ENCODE peak calls at places on chromosomes 1 and 21, in nine cellular contexts. One of them, this sample, is unnamed.

GRCh38 chr1:27971674-27972073 is 11.9 kb downstream of the XKR8 start:
- DNase-seq in body of pancreas: no peak
- DNase-seq in omental fat pad: no peak
- DNase-seq in PC-9: no peak
- DNase-seq in Caco-2: no peak
- DNase-seq in endothelial cell: no peak
- DNase-seq in fibroblast of lung: peak
- DNase-seq in fibroblast of mammary gland: peak
- DNase-seq in psoas muscle: no peak
- DNase-seq in this sample: no peak

GRCh38 chr1:226872455-226872854 is 2.0 kb downstream of the PSEN2 start:
- DNase-seq in fibroblast of lung: no peak
- DNase-seq in psoas muscle: no peak
- DNase-seq in fibroblast of mammary gland: no peak
- DNase-seq in body of pancreas: peak
- DNase-seq in omental fat pad: no peak
- DNase-seq in endothelial cell: no peak
- DNase-seq in PC-9: no peak
- DNase-seq in Caco-2: no peak
- DNase-seq in this sample: no peak

GRCh38 chr1:212478467-212479025 is 45.8 kb downstream of the NENF start:
- DNase-seq in omental fat pad: no peak
- DNase-seq in PC-9: no peak
- DNase-seq in endothelial cell: no peak
- DNase-seq in fibroblast of lung: no peak
- DNase-seq in Caco-2: no peak
- DNase-seq in psoas muscle: no peak
- DNase-seq in fibroblast of mammary gland: no peak
- DNase-seq in body of pancreas: no peak
- DNase-seq in this sample: no peak

GRCh38 chr1:226637147-226637935 is 88.8 kb downstream of the STUM start:
- DNase-seq in endothelial cell: no peak
- DNase-seq in body of pancreas: no peak
- DNase-seq in omental fat pad: no peak
- DNase-seq in PC-9: no peak
- DNase-seq in fibroblast of mammary gland: peak
- DNase-seq in Caco-2: no peak
- DNase-seq in psoas muscle: peak
- DNase-seq in fibroblast of lung: no peak
- DNase-seq in this sample: no peak

GRCh38 chr1:39266269-39266668 is 61.8 kb downstream of the MACF1 start:
- DNase-seq in endothelial cell: no peak
- DNase-seq in PC-9: no peak
- DNase-seq in psoas muscle: no peak
- DNase-seq in body of pancreas: no peak
- DNase-seq in omental fat pad: no peak
- DNase-seq in Caco-2: no peak
- DNase-seq in fibroblast of mammary gland: peak
- DNase-seq in fibroblast of lung: peak
- DNase-seq in this sample: no peak

GRCh38 chr1:43947061-43947889 is 525 bp downstream of the IPO13 start:
- DNase-seq in fibroblast of lung: no peak
- DNase-seq in omental fat pad: no peak
- DNase-seq in endothelial cell: no peak
- DNase-seq in fibroblast of mammary gland: no peak
- DNase-seq in Caco-2: no peak
- DNase-seq in body of pancreas: peak
- DNase-seq in PC-9: no peak
- DNase-seq in psoas muscle: peak
- DNase-seq in this sample: no peak

GRCh38 chr1:82392513-82392912 is 591.8 kb downstream of the ADGRL2 start:
- DNase-seq in endothelial cell: no peak
- DNase-seq in PC-9: no peak
- DNase-seq in psoas muscle: no peak
- DNase-seq in Caco-2: no peak
- DNase-seq in omental fat pad: no peak
- DNase-seq in fibroblast of mammary gland: peak
- DNase-seq in body of pancreas: no peak
- DNase-seq in fibroblast of lung: peak
- DNase-seq in this sample: no peak

GRCh38 chr21:38140192-38140905 is 116.4 kb upstream of the KCNJ15 start:
- DNase-seq in fibroblast of mammary gland: peak
- DNase-seq in endothelial cell: no peak
- DNase-seq in omental fat pad: peak
- DNase-seq in PC-9: no peak
- DNase-seq in body of pancreas: peak
- DNase-seq in Caco-2: no peak
- DNase-seq in psoas muscle: peak
- DNase-seq in fibroblast of lung: peak
- DNase-seq in this sample: no peak

GRCh38 chr1:975896-976683 is 5.8 kb downstream of the PERM1 start:
- DNase-seq in endothelial cell: peak
- DNase-seq in fibroblast of lung: peak
- DNase-seq in body of pancreas: peak
- DNase-seq in PC-9: peak
- DNase-seq in psoas muscle: peak
- DNase-seq in Caco-2: peak
- DNase-seq in fibroblast of mammary gland: peak
- DNase-seq in omental fat pad: no peak
- DNase-seq in this sample: no peak

GRCh38 chr1:8409107-8409506 is 91.2 kb downstream of the SLC45A1 start:
- DNase-seq in endothelial cell: no peak
- DNase-seq in PC-9: no peak
- DNase-seq in fibroblast of lung: peak
- DNase-seq in Caco-2: no peak
- DNase-seq in omental fat pad: no peak
- DNase-seq in psoas muscle: no peak
- DNase-seq in fibroblast of mammary gland: peak
- DNase-seq in body of pancreas: no peak
- DNase-seq in this sample: no peak

GRCh38 chr1:28359592-28360239 is 9.8 kb upstream of the PHACTR4 start:
- DNase-seq in Caco-2: peak
- DNase-seq in body of pancreas: peak
- DNase-seq in omental fat pad: peak
- DNase-seq in endothelial cell: peak
- DNase-seq in PC-9: peak
- DNase-seq in fibroblast of mammary gland: peak
- DNase-seq in psoas muscle: peak
- DNase-seq in fibroblast of lung: peak
- DNase-seq in this sample: no peak

GRCh38 chr1:110152133-110152785 is 2.0 kb downstream of the SLC6A17 start:
- DNase-seq in psoas muscle: no peak
- DNase-seq in body of pancreas: no peak
- DNase-seq in Caco-2: no peak
- DNase-seq in PC-9: no peak
- DNase-seq in fibroblast of mammary gland: peak
- DNase-seq in fibroblast of lung: peak
- DNase-seq in omental fat pad: no peak
- DNase-seq in endothelial cell: no peak
- DNase-seq in this sample: no peak

GRCh38 chr1:162383516-162383915 is 2.0 kb downstream of the C1orf226 start:
- DNase-seq in omental fat pad: no peak
- DNase-seq in psoas muscle: no peak
- DNase-seq in PC-9: no peak
- DNase-seq in fibroblast of lung: no peak
- DNase-seq in Caco-2: no peak
- DNase-seq in endothelial cell: no peak
- DNase-seq in body of pancreas: no peak
- DNase-seq in fibroblast of mammary gland: no peak
- DNase-seq in this sample: peak

GRCh38 chr1:36365310-36365895 is 20.3 kb downstream of the STK40 start:
- DNase-seq in psoas muscle: peak
- DNase-seq in fibroblast of mammary gland: peak
- DNase-seq in Caco-2: no peak
- DNase-seq in PC-9: no peak
- DNase-seq in body of pancreas: no peak
- DNase-seq in fibroblast of lung: peak
- DNase-seq in omental fat pad: no peak
- DNase-seq in endothelial cell: no peak
- DNase-seq in this sample: no peak

GRCh38 chr1:150385537-150386445 is 21.8 kb downstream of the RPRD2 start:
- DNase-seq in Caco-2: no peak
- DNase-seq in fibroblast of mammary gland: no peak
- DNase-seq in endothelial cell: no peak
- DNase-seq in omental fat pad: no peak
- DNase-seq in fibroblast of lung: no peak
- DNase-seq in body of pancreas: no peak
- DNase-seq in PC-9: no peak
- DNase-seq in psoas muscle: no peak
- DNase-seq in this sample: no peak

GRCh38 chr1:48776400-48777218 is at the start of gene BEND5:
- DNase-seq in PC-9: no peak
- DNase-seq in fibroblast of mammary gland: no peak
- DNase-seq in omental fat pad: no peak
- DNase-seq in fibroblast of lung: peak
- DNase-seq in psoas muscle: peak
- DNase-seq in body of pancreas: peak
- DNase-seq in endothelial cell: peak
- DNase-seq in Caco-2: no peak
- DNase-seq in this sample: peak

GRCh38 chr21:25188639-25189038 is 418.6 kb downstream of the MRPL39 start:
- DNase-seq in fibroblast of lung: no peak
- DNase-seq in endothelial cell: no peak
- DNase-seq in body of pancreas: no peak
- DNase-seq in Caco-2: no peak
- DNase-seq in PC-9: no peak
- DNase-seq in fibroblast of mammary gland: no peak
- DNase-seq in omental fat pad: no peak
- DNase-seq in psoas muscle: no peak
- DNase-seq in this sample: no peak

GRCh38 chr21:43797925-43798715 is 8.7 kb downstream of the RRP1 start:
- DNase-seq in PC-9: no peak
- DNase-seq in endothelial cell: no peak
- DNase-seq in Caco-2: no peak
- DNase-seq in psoas muscle: no peak
- DNase-seq in fibroblast of mammary gland: peak
- DNase-seq in fibroblast of lung: no peak
- DNase-seq in omental fat pad: no peak
- DNase-seq in body of pancreas: no peak
- DNase-seq in this sample: no peak

GRCh38 chr1:151459331-151460046 is at the start of gene POGZ:
- DNase-seq in psoas muscle: peak
- DNase-seq in endothelial cell: peak
- DNase-seq in omental fat pad: peak
- DNase-seq in Caco-2: peak
- DNase-seq in PC-9: peak
- DNase-seq in body of pancreas: peak
- DNase-seq in fibroblast of mammary gland: peak
- DNase-seq in fibroblast of lung: peak
- DNase-seq in this sample: peak

GRCh38 chr1:151455231-151455630 is 4.1 kb downstream of the POGZ start:
- DNase-seq in fibroblast of mammary gland: no peak
- DNase-seq in psoas muscle: no peak
- DNase-seq in body of pancreas: no peak
- DNase-seq in endothelial cell: no peak
- DNase-seq in omental fat pad: no peak
- DNase-seq in fibroblast of lung: no peak
- DNase-seq in PC-9: no peak
- DNase-seq in Caco-2: no peak
- DNase-seq in this sample: no peak

GRCh38 chr1:151458936-151459330 is 361 bp downstream of the POGZ start:
- DNase-seq in fibroblast of mammary gland: peak
- DNase-seq in psoas muscle: peak
- DNase-seq in PC-9: peak
- DNase-seq in omental fat pad: no peak
- DNase-seq in fibroblast of lung: peak
- DNase-seq in body of pancreas: peak
- DNase-seq in endothelial cell: peak
- DNase-seq in Caco-2: peak
- DNase-seq in this sample: peak

GRCh38 chr1:151455966-151456365 is 3.3 kb downstream of the POGZ start:
- DNase-seq in fibroblast of mammary gland: no peak
- DNase-seq in endothelial cell: no peak
- DNase-seq in omental fat pad: no peak
- DNase-seq in fibroblast of lung: peak
- DNase-seq in body of pancreas: no peak
- DNase-seq in Caco-2: no peak
- DNase-seq in psoas muscle: no peak
- DNase-seq in PC-9: no peak
- DNase-seq in this sample: no peak

GRCh38 chr1:151457911-151458882 is 1.1 kb downstream of the POGZ start:
- DNase-seq in psoas muscle: peak
- DNase-seq in omental fat pad: no peak
- DNase-seq in fibroblast of mammary gland: peak
- DNase-seq in body of pancreas: peak
- DNase-seq in endothelial cell: peak
- DNase-seq in PC-9: peak
- DNase-seq in fibroblast of lung: peak
- DNase-seq in Caco-2: peak
- DNase-seq in this sample: peak
- TF ChIP-seq CTCF in psoas muscle: no peak
- TF ChIP-seq CTCF in omental fat pad: no peak
- TF ChIP-seq CTCF in fibroblast of mammary gland: no peak
- TF ChIP-seq CTCF in body of pancreas: no peak
- TF ChIP-seq CTCF in endothelial cell: no peak
- TF ChIP-seq CTCF in PC-9: no peak
- TF ChIP-seq CTCF in fibroblast of lung: no peak
- TF ChIP-seq CTCF in Caco-2: no peak
- TF ChIP-seq CTCF in this sample: no peak

GRCh38 chr1:25758466-25759070 is 41.4 kb upstream of the SELENON start:
- DNase-seq in Caco-2: no peak
- DNase-seq in endothelial cell: no peak
- DNase-seq in fibroblast of mammary gland: no peak
- DNase-seq in body of pancreas: peak
- DNase-seq in PC-9: no peak
- DNase-seq in fibroblast of lung: no peak
- DNase-seq in psoas muscle: no peak
- DNase-seq in omental fat pad: no peak
- DNase-seq in this sample: no peak
- TF ChIP-seq CTCF in Caco-2: no peak
- TF ChIP-seq CTCF in endothelial cell: no peak
- TF ChIP-seq CTCF in fibroblast of mammary gland: no peak
- TF ChIP-seq CTCF in body of pancreas: peak
- TF ChIP-seq CTCF in PC-9: no peak
- TF ChIP-seq CTCF in fibroblast of lung: no peak
- TF ChIP-seq CTCF in psoas muscle: no peak
- TF ChIP-seq CTCF in omental fat pad: no peak
- TF ChIP-seq CTCF in this sample: no peak

DNA sequence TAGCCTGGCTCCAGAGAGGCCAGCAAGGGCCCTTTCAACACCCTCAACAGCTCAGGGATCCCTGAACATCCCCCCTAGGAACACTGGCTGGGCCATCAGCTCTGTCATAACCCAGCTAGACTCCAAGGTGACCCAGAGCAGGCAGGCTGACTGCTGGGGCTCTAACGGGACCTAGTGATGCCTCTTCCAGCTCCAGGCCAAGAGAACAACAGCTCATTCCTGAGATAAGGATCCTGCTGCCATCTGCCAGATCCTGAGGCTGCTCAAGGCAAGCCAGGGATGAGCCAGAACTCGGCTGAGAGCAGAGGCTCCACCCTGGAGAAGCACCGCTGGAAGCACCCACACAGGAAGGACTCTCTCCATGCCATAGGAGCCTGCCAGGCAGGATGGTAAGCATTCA is 2.0 kb downstream of the VSIG8 start:
- DNase-seq in body of pancreas: no peak
- DNase-seq in fibroblast of lung: no peak
- DNase-seq in Caco-2: no peak
- DNase-seq in psoas muscle: no peak
- DNase-seq in fibroblast of mammary gland: no peak
- DNase-seq in omental fat pad: no peak
- DNase-seq in PC-9: no peak
- DNase-seq in endothelial cell: no peak
- DNase-seq in this sample: no peak
- TF ChIP-seq CTCF in body of pancreas: no peak
- TF ChIP-seq CTCF in fibroblast of lung: no peak
- TF ChIP-seq CTCF in Caco-2: no peak
- TF ChIP-seq CTCF in psoas muscle: no peak
- TF ChIP-seq CTCF in fibroblast of mammary gland: no peak
- TF ChIP-seq CTCF in omental fat pad: no peak
- TF ChIP-seq CTCF in PC-9: no peak
- TF ChIP-seq CTCF in endothelial cell: no peak
- TF ChIP-seq CTCF in this sample: no peak

GRCh38 chr1:241161188-241161689 is 195.8 kb downstream of the RGS7 start:
- DNase-seq in Caco-2: no peak
- DNase-seq in PC-9: no peak
- DNase-seq in fibroblast of mammary gland: no peak
- DNase-seq in body of pancreas: no peak
- DNase-seq in psoas muscle: no peak
- DNase-seq in fibroblast of lung: no peak
- DNase-seq in endothelial cell: no peak
- DNase-seq in omental fat pad: no peak
- DNase-seq in this sample: no peak
- TF ChIP-seq CTCF in Caco-2: no peak
- TF ChIP-seq CTCF in PC-9: no peak
- TF ChIP-seq CTCF in fibroblast of mammary gland: no peak
- TF ChIP-seq CTCF in body of pancreas: no peak
- TF ChIP-seq CTCF in psoas muscle: no peak
- TF ChIP-seq CTCF in fibroblast of lung: no peak
- TF ChIP-seq CTCF in endothelial cell: no peak
- TF ChIP-seq CTCF in omental fat pad: no peak
- TF ChIP-seq CTCF in this sample: no peak

This sample was measured in type B pancreatic cell.